ENCODE peak calls at places on chromosomes 12 and 14, in five cellular contexts. G, S, X, O and P are unnamed samples.

GRCh38 chr14:96762650-96763049 is 34.5 kb upstream of the VRK1 start:
- DNase-seq in G (no peak), S (peak), X (peak), O (peak), P (peak)

GRCh38 chr12:100141666-100141997 is 1.0 kb downstream of the BLTP3B start:
- DNase-seq in G (no peak), S (peak), X (no peak), O (peak), P (peak)

GRCh38 chr12:124750787-124751471 is 112.7 kb downstream of the SCARB1 start:
- DNase-seq in G (no peak), S (peak), X (no peak), O (no peak), P (no peak)

GRCh38 chr12:127241056-127241830 is 1025.7 kb upstream of the TMEM132C start:
- DNase-seq in G (no peak), S (no peak), X (no peak), O (no peak), P (peak)

GRCh38 chr12:14417717-14418116 is 52.2 kb downstream of the ATF7IP start:
- DNase-seq in G (peak), S (peak), X (peak), O (peak), P (peak)

GRCh38 chr14:33110737-33111443 is 172.2 kb downstream of the NPAS3 start:
- DNase-seq in G (no peak), S (no peak), X (no peak), O (no peak), P (no peak)

GRCh38 chr12:96902076-96902475 is 5.0 kb upstream of the NEDD1 start:
- DNase-seq in G (no peak), S (peak), X (no peak), O (peak), P (no peak)

GRCh38 chr14:101233391-101233790 is 327.9 kb upstream of the DIO3 start:
- DNase-seq in G (no peak), S (no peak), X (no peak), O (no peak), P (no peak)

GRCh38 chr14:76191297-76191696 is 39.6 kb downstream of the GPATCH2L start:
- DNase-seq in G (peak), S (peak), X (peak), O (peak), P (no peak)

GRCh38 chr12:100127766-100128508 is 14.7 kb downstream of the BLTP3B start:
- DNase-seq in G (no peak), S (peak), X (no peak), O (no peak), P (peak)

GRCh38 chr14:59776468-59776867 is 94.1 kb downstream of the RTN1 start:
- DNase-seq in G (no peak), S (no peak), X (no peak), O (no peak), P (no peak)

GRCh38 chr14:64721391-64721791 is 17.2 kb downstream of the PLEKHG3 start:
- DNase-seq in G (peak), S (peak), X (peak), O (no peak), P (no peak)

GRCh38 chr12:122840580-122841513 is 5.6 kb downstream of the HIP1R start:
- DNase-seq in G (no peak), S (no peak), X (no peak), O (no peak), P (no peak)

GRCh38 chr14:31990959-31991541 is 86.1 kb upstream of the ARHGAP5 start:
- DNase-seq in G (no peak), S (no peak), X (no peak), O (no peak), P (no peak)

GRCh38 chr12:120012067-120012621 is 23.1 kb downstream of the BICDL1 start:
- DNase-seq in G (no peak), S (no peak), X (no peak), O (peak), P (peak)

GRCh38 chr14:61179776-61180398 is 101.3 kb downstream of the TMEM30B start:
- DNase-seq in G (no peak), S (no peak), X (no peak), O (no peak), P (no peak)

GRCh38 chr14:76876076-76876475 is 49.9 kb downstream of the LRRC74A start:
- DNase-seq in G (peak), S (peak), X (peak), O (peak), P (peak)

GRCh38 chr12:122749569-122750332 is 2.9 kb upstream of the DENR start:
- DNase-seq in G (no peak), S (no peak), X (no peak), O (no peak), P (no peak)

GRCh38 chr12:14810953-14811483 is 3.0 kb downstream of the SMCO3 start:
- DNase-seq in G (no peak), S (no peak), X (peak), O (peak), P (peak)

GRCh38 chr14:101054671-101055070 is 151.1 kb upstream of the RTL1 start:
- DNase-seq in G (no peak), S (no peak), X (no peak), O (no peak), P (no peak)

GRCh38 chr14:89061696-89062095 is 237.2 kb downstream of the TTC8 start:
- DNase-seq in G (no peak), S (no peak), X (no peak), O (no peak), P (no peak)

GRCh38 chr14:79680087-79680486 is 531.2 kb downstream of the DIO2 start:
- DNase-seq in G (no peak), S (no peak), X (no peak), O (no peak), P (no peak)

GRCh38 chr14:45112886-45113772 is 21.2 kb downstream of the FKBP3 start:
- DNase-seq in G (no peak), S (no peak), X (no peak), O (no peak), P (no peak)

GRCh38 chr12:64781374-64782029 is 22.3 kb upstream of the GNS start:
- DNase-seq in G (no peak), S (no peak), X (peak), O (no peak), P (peak)

GRCh38 chr12:21026302-21026701 is 104.7 kb upstream of the SLCO1B1 start:
- DNase-seq in G (no peak), S (no peak), X (no peak), O (no peak), P (no peak)

GRCh38 chr14:29528889-29529288 is 398.8 kb downstream of the PRKD1 start:
- DNase-seq in G (no peak), S (no peak), X (no peak), O (peak), P (no peak)

GRCh38 chr12:80154261-80154660 is 54.9 kb downstream of the OTOGL start:
- DNase-seq in G (no peak), S (no peak), X (no peak), O (peak), P (no peak)

GRCh38 chr12:59149995-59150642 is 229.8 kb upstream of the LRIG3 start:
- DNase-seq in G (peak), S (peak), X (peak), O (peak), P (peak)

GRCh38 chr14:95943699-95944098 is 67.1 kb downstream of the TUNAR start:
- DNase-seq in G (no peak), S (no peak), X (no peak), O (no peak), P (no peak)

DNA sequence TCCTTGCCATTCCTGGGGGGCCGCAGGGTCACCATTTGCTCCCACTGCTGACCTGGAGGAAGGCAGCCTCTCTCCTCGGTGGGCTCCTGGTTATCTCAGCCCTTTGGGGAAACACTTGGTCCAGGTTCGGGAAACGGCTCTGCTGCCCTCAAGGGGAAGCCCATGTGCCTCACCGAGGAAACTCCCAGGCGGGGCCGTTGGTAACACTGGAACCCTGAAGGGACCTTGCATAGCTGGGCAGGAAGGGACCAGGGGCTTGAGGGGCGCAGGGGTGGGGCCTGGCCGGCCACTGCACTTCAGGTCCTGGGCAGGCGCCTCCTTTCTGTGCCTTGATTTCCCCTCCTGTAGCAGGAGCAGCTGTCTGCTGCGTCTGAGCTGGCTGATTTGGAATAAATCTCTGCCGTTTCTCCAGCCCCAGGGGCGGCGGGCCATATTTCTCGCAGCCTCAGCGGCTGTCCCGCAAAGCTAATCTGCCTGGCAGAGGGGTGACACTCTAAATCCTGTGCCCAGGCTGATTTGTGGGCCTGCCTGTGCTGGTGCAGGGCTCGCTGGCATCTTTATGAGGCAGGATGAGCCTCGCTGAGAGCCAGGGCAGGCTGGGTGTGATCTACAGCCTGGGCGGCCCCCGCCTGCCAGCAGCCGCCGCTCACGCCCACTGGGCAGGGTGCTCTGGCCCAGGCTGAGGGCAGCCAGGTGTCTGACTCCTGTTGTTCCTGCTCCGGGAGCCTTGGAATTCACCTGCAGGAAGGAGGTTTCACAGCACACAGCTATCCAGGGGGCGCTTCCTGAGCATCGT is 49.7 kb downstream of the KIF26A start:
- DNase-seq in G (no peak), S (no peak), X (peak), O (no peak), P (no peak)
- TF ChIP-seq CTCF in G (no peak), S (no peak), X (no peak), O (no peak), P (no peak)

DNA sequence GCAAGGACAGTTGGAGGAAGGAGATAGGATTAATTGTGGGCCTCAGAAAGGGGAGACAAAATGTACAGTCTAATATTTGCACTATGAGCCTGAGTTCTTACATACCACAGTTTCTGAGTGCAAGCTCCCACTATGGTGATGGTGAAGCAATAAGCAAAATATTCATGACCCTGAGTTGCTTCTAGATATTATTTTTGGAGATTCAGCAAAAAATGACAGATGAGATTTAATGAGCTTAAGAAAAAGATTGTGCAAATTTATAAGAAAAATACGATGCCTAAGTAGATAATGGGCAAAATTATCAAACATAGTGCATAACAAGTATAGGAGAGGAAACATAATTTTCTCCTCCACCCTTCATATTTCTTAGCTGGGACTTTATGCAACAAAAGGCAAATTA is 66.9 kb downstream of the DHRS2 start:
- DNase-seq in G (no peak), S (no peak), X (no peak), O (no peak), P (no peak)
- TF ChIP-seq CTCF in G (no peak), S (no peak), X (no peak), O (no peak), P (no peak)

GRCh38 chr12:3313066-3313465 is 177.9 kb upstream of the PRMT8 start:
- DNase-seq in G (no peak), S (no peak), X (no peak), O (no peak), P (peak)

GRCh38 chr12:3315201-3315661 is 175.8 kb upstream of the PRMT8 start:
- DNase-seq in G (peak), S (no peak), X (peak), O (no peak), P (peak)

GRCh38 chr12:3313655-3314305 is 177.2 kb upstream of the PRMT8 start:
- DNase-seq in G (no peak), S (peak), X (peak), O (peak), P (no peak)

GRCh38 chr12:3316776-3317480 is 174.1 kb upstream of the PRMT8 start:
- DNase-seq in G (no peak), S (no peak), X (no peak), O (no peak), P (no peak)

DNA sequence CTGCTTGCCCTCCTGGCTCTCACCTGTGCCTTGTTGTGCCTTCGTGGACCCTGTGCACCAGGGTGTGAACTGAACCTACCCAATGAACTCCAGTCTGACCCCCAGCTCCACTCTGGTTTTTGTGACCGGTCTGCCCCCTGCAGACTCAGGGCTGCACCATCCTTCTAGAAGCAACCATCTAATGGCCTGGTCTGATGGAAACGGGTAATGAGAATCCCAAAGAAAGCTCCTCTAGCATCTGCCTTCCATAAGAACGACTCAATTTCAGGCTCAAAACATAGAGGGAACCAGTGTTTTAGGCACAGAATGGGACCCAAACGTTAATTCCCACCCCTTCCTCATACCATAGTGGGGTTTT is 176.7 kb upstream of the PRMT8 start:
- DNase-seq in G (no peak), S (no peak), X (no peak), O (no peak), P (no peak)
- TF ChIP-seq CTCF in G (no peak), S (no peak), X (no peak), O (no peak), P (no peak)

DNA sequence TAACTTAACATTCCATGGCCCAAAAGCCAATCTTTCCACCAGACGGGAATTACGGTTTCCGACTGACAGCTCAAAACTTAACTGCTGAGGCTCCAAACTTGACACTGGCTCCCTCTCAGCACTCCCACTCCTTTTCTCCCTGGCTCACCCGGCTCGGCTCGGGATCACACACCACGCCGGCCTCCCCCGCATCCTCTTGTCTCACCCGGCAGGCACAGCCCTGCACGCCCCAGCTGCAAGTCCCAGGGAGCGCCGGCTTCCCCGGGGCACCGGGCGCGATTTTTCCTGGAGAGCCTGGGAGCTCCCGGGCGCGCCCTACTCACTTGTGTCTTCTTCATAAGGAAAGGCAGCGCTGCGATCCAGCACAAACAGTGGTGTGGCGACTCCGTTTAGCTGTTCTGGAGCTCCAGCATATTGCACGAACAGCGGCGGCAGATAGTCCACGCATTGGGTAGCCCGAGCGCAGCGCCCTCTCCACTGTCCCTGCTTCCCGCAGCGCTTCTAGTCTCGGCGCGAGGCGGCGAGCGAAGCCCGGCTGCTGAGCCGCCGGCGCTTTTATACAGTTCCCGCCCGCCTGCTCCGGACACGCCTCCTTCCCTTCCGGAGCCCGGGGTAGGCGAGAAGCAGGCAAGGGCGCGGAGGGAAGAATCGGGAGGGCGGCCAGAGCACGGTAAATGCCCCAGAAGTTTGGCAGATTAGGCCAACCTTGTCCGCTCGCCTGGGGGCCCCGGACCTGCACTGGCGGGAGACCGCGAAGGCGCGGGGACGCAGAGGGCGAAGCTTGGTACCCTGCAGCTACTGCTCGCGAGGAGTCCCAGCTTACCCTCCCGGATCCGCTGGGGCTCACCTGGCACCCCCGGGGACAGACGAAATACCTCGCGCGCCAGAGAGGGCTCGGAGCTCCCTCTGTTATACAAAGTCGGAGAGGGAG is at the start of gene KITLG:
- DNase-seq in G (peak), S (peak), X (peak), O (peak), P (peak)
- TF ChIP-seq CTCF in G (peak), S (no peak), X (no peak), O (no peak), P (no peak)

GRCh38 chr12:101570022-101570421 is 24.7 kb upstream of the MYBPC1 start:
- DNase-seq in G (no peak), S (peak), X (peak), O (peak), P (peak)
- TF ChIP-seq CTCF in G (peak), S (peak), X (no peak), O (no peak), P (peak)

DNA sequence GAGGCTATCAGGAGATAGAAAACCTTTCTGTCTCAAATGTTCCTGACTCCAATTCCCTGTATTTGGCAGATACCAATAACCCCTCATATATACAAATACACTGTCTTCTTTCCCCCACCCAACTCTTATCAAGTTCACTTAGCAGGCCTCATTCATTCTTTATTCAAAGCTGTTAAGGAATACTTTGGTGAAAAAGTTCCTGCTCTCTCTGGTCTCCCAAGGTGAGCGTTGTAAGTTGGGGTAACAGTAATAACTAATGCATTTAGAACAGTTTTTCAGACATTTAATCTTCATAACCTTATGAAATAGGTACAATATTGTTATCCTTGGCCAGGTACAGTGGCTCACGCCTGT is 3.9 kb upstream of the GDF11 start:
- DNase-seq in G (no peak), S (no peak), X (no peak), O (no peak), P (no peak)
- TF ChIP-seq CTCF in G (no peak), S (no peak), X (no peak), O (no peak), P (no peak)

DNA sequence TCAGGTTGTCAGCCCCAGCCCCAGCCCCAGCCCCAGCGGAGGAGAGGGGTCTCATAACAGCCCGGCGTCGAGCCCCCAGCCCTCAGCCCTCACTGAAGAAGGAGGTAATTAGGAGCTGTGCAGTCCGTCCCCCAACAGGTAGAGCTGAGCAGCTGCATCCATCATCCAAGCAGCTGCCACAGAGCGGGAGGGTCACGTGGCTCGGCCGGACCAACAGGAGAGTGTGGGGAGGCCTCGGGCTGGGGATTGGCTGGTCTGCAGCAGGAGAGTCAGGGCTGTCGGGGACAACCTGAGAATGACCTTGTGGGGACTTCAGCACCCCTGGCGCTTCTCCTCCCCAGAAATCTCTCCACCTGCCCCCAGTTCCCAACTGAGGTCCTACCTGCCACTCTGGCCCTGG is 29.6 kb downstream of the SMUG1 start:
- DNase-seq in G (no peak), S (no peak), X (peak), O (peak), P (no peak)
- TF ChIP-seq CTCF in G (no peak), S (no peak), X (no peak), O (no peak), P (no peak)

GRCh38 chr14:35534130-35534883 is at the start of gene INSM2:
- DNase-seq in G (no peak), S (no peak), X (no peak), O (peak), P (peak)
- TF ChIP-seq CTCF in G (no peak), S (no peak), X (no peak), O (peak), P (no peak)

GRCh38 chr12:66235626-66236281 is 46.7 kb downstream of the IRAK3 start:
- DNase-seq in G (no peak), S (peak), X (no peak), O (no peak), P (peak)
- TF ChIP-seq CTCF in G (no peak), S (no peak), X (no peak), O (no peak), P (peak)

DNA sequence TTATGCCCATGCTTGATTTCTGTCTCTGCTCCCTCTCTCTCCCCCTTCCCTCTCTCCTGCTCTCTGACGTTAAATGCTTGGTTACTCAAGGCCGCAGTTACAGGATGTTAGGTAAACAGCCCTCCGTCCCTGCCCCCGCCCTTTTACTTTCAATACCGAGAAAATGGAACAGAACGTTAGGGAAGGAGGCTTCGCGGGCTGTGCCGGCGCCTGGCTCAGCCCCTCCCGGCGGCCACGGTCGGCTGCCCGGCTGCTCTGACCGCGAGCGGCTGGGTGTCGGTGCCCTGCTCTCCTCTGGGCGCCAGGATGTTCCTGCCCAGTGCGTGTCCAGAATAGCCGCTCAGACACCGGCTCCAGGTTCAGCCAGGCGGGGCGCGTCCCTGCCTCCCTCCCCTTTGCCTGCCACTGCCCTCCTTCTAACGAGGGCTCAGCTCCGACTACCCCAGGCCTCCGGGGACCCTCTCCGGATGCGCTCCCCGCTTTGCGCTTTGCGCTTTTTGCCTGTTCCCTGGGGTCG is 166.1 kb downstream of the ADCK1 start:
- DNase-seq in G (no peak), S (peak), X (no peak), O (peak), P (peak)
- TF ChIP-seq CTCF in G (no peak), S (no peak), X (no peak), O (no peak), P (no peak)